ENCODE peak calls at places on chromosomes 3 and 15, in four cellular contexts. L is neural progenitor cell, S is A549, F is thoracic aorta. E is an unnamed sample.

GRCh38 chr3:106746286-106746685 is 631.0 kb upstream of the CCDC54 start:
- DNase-seq in L (no peak), S (no peak), F (no peak), E (no peak)

GRCh38 chr3:45832691-45833090 is 9.2 kb downstream of the LZTFL1 start:
- DNase-seq in L (peak; percentile 27), S (no peak), F (no peak), E (no peak)

GRCh38 chr3:13276438-13277129 is 143.5 kb downstream of the NUP210 start:
- DNase-seq in L (no peak), S (no peak), F (no peak), E (no peak)

GRCh38 chr3:186517218-186517617 is 27.0 kb downstream of the CRYGS start:
- DNase-seq in L (no peak), S (no peak), F (no peak), E (no peak)

GRCh38 chr3:59818033-59818936 is 768.5 kb upstream of the CFAP20DC start:
- DNase-seq in L (peak; percentile 10), S (peak; percentile 31), F (peak; percentile 60), E (peak; percentile 23)

GRCh38 chr15:59522988-59523461 is 85.0 kb downstream of the FAM81A start:
- DNase-seq in L (no peak), S (no peak), F (no peak), E (no peak)

GRCh38 chr3:174329321-174329720 is 529.8 kb upstream of the NAALADL2 start:
- DNase-seq in L (no peak), S (no peak), F (no peak), E (no peak)

GRCh38 chr3:8446845-8447244 is 54.8 kb upstream of the LMCD1 start:
- DNase-seq in L (no peak), S (no peak), F (no peak), E (no peak)

GRCh38 chr3:116127464-116127863 is 317.8 kb downstream of the LSAMP start:
- DNase-seq in L (no peak), S (no peak), F (no peak), E (no peak)

GRCh38 chr3:98733778-98734281 is 29.3 kb upstream of the ST3GAL6 start:
- DNase-seq in L (peak; percentile 27), S (no peak), F (no peak), E (no peak)

GRCh38 chr3:133865136-133865855 is 30.4 kb downstream of the RAB6B start:
- DNase-seq in L (no peak), S (no peak), F (no peak), E (no peak)

GRCh38 chr3:194125474-194125873 is 10.5 kb upstream of the HES1 start:
- DNase-seq in L (no peak), S (no peak), F (no peak), E (no peak)

GRCh38 chr3:121757087-121757811 is 7.7 kb upstream of the GOLGB1 start:
- DNase-seq in L (no peak), S (no peak), F (no peak), E (no peak)

GRCh38 chr15:55750706-55751105 is 7.8 kb upstream of the PRTG start:
- DNase-seq in L (no peak), S (no peak), F (no peak), E (no peak)

GRCh38 chr3:61615643-61616042 is 54.3 kb downstream of the PTPRG start:
- DNase-seq in L (no peak), S (no peak), F (no peak), E (no peak)

GRCh38 chr3:149393355-149394165 is 16.1 kb upstream of the TM4SF1 start:
- DNase-seq in L (peak; percentile 82), S (peak; percentile 71), F (no peak), E (peak; percentile 82)

GRCh38 chr15:42210703-42211102 is 2.6 kb upstream of the VPS39 start:
- DNase-seq in L (no peak), S (no peak), F (no peak), E (no peak)

GRCh38 chr15:34335176-34335575 is 2.4 kb downstream of the SLC12A6 start:
- DNase-seq in L (no peak), S (no peak), F (no peak), E (no peak)
- H3K27ac ChIP-seq in L (no peak overlapping the region), S (no peak overlapping the region), F (peak overlapping the region; percentile 91), E (peak overlapping the region; percentile 90)

GRCh38 chr3:124731760-124732159 is 1.5 kb downstream of the UMPS start:
- DNase-seq in L (no peak), S (no peak), F (no peak), E (no peak)
- H3K4me3 ChIP-seq in L (peak overlapping the region; percentile 85), S (peak overlapping the region; percentile 73), F (no peak overlapping the region), E (no peak overlapping the region)

DNA sequence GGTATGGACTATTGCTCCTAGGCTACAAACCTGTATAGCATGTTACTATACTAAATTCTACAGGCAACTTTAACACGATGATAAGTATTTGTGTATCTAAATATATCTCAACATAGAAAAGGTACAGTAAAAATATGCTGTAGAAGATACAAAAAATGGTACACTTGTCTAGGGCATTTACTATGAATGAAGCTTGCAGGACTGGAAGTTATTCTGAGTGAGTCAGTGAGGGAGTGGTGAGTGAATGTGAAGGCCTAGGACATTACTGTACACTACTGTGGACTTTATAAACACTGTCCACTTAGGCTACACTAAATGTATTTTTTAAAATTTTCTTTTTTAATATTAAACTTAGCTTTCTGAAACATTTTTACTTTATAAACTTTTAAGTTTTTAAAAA is 140.5 kb upstream of the SGO1 start:
- DNase-seq in L (no peak), S (no peak), F (no peak), E (no peak)
- H3K27ac ChIP-seq in L (no peak overlapping the region), S (no peak overlapping the region), F (peak overlapping the region; percentile 77), E (no peak overlapping the region)

GRCh38 chr3:78741066-78741645 is 1026.6 kb downstream of the ROBO1 start:
- DNase-seq in L (no peak), S (no peak), F (no peak), E (no peak)
- H3K4me3 ChIP-seq in L (no peak overlapping the region), S (no peak overlapping the region), F (no peak overlapping the region), E (no peak overlapping the region)

GRCh38 chr3:152910211-152910610 is 75.3 kb downstream of the P2RY1 start:
- DNase-seq in L (peak; percentile 29), S (no peak), F (no peak), E (no peak)

GRCh38 chr3:152910966-152911365 is 76.0 kb downstream of the P2RY1 start:
- DNase-seq in L (no peak), S (no peak), F (no peak), E (no peak)

GRCh38 chr3:152905631-152906030 is 70.7 kb downstream of the P2RY1 start:
- DNase-seq in L (no peak), S (no peak), F (no peak), E (no peak)

DNA sequence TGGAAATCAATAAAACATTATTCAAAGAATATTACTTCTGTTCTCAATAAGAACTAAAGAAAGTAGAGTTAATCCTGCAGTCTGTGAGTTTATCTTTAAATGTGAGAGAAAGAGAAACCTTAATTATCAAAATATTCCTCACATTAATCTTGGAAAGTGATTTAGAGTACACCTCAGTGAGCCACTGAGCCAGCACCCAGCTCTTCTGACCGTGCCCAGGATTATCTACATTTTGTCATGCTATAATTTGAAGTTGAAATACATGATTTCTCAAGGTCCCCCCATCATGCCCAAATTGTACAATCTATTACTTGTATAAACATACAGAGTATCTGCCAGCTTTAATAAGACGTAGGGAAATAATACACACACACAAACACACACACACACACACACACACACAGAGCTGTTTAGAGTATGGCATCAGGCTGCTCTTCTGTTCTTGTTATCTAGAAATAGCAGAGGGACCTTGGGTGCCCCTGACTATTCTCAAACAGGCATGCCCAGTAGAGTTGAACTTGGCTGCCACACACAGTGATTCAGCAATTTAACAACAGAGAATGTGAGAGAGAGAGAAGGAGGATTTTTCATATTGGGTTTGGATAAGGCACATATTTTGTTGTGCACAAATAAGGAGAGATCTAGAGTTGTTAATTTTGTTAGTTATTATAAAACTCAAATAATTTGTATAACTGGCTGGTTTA is 74.4 kb downstream of the P2RY1 start:
- DNase-seq in L (no peak), S (no peak), F (no peak), E (no peak)
- H3K27ac ChIP-seq in L (no peak overlapping the region), S (peak overlapping the region; percentile 57), F (peak overlapping the region; percentile 6), E (no peak overlapping the region)

DNA sequence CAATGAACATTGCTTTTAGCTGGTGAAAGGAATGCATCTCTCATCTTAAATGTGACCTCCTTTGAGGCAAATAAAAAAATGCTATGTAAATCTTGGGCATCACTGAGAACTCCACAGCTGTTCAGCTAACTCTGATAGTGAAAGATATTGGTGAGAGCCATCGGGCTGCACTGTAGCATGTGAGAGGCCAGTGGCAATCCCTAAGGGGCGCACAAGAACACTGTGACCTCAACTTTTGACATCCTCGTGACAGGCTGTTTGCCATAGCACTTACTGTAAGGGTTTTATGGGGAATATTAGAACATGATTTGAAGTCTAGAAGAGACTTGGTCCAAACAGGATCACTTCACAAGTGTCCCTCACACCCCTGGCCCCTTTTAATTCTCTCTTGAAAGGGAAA is 697.9 kb downstream of the MCTP2 start:
- DNase-seq in L (no peak), S (no peak), F (no peak), E (no peak)
- H3K4me3 ChIP-seq in L (no peak overlapping the region), S (no peak overlapping the region), F (no peak overlapping the region), E (no peak overlapping the region)